ENCODE peak calls at places on chromosomes 13 and 19, in four cellular contexts. C, G, R and L are unnamed samples.

GRCh38 chr19:58229255-58229639 is 533 bp downstream of the ZNF544 start:
- DNase-seq in C (no peak), G (no peak), R (peak; percentile 57), L (peak; percentile 10)

GRCh38 chr19:35716735-35716984 is 1.1 kb upstream of the KMT2B start:
- DNase-seq in C (no peak), G (no peak), R (no peak), L (no peak)

GRCh38 chr19:42313096-42313839 is at the start of gene TMEM145:
- DNase-seq in C (no peak), G (peak; percentile 78), R (peak; percentile 53), L (no peak)

GRCh38 chr19:11767633-11768133 is 883 bp downstream of the ZNF441 start:
- DNase-seq in C (peak; percentile 76), G (peak; percentile 57), R (peak; percentile 13), L (no peak)

GRCh38 chr19:1213391-1214286 is 8.1 kb downstream of the STK11 start:
- DNase-seq in C (peak; percentile 91), G (peak; percentile 77), R (peak; percentile 65), L (peak; percentile 32)

GRCh38 chr19:1265611-1266115 is 3.5 kb upstream of the CIRBP start:
- DNase-seq in C (peak; percentile 94), G (no peak), R (peak; percentile 38), L (no peak)

GRCh38 chr13:42553098-42554046 is 20.6 kb upstream of the TNFSF11 start:
- DNase-seq in C (no peak), G (no peak), R (peak; percentile 14), L (no peak)

GRCh38 chr19:33840382-33840781 is 43.7 kb downstream of the KCTD15 start:
- DNase-seq in C (no peak), G (no peak), R (no peak), L (no peak)

GRCh38 chr13:59633290-59633689 is 530.4 kb downstream of the DIAPH3 start:
- DNase-seq in C (no peak), G (no peak), R (no peak), L (no peak)

GRCh38 chr13:89269737-89270136 is 1598.6 kb downstream of the SLITRK5 start:
- DNase-seq in C (no peak), G (no peak), R (no peak), L (no peak)

GRCh38 chr13:90105276-90105675 is 1242.2 kb upstream of the MIR17HG start:
- DNase-seq in C (no peak), G (no peak), R (peak; percentile 34), L (no peak)

GRCh38 chr19:5804516-5805464 is at the start of gene NRTN:
- DNase-seq in C (no peak), G (peak; percentile 85), R (peak; percentile 65), L (no peak)

GRCh38 chr19:19480688-19481087 is 34.7 kb downstream of the TSSK6 start:
- DNase-seq in C (no peak), G (no peak), R (no peak), L (no peak)

GRCh38 chr13:112098699-112099098 is 31.8 kb downstream of the SOX1 start:
- DNase-seq in C (no peak), G (no peak), R (no peak), L (no peak)

GRCh38 chr19:10353793-10354391 is 14.5 kb upstream of the ICAM3 start:
- DNase-seq in C (peak; percentile 83), G (peak; percentile 31), R (peak; percentile 45), L (peak; percentile 68)

GRCh38 chr13:70255406-70255991 is 147.2 kb upstream of the KLHL1 start:
- DNase-seq in C (peak; percentile 63), G (no peak), R (no peak), L (no peak)

GRCh38 chr19:17424743-17425365 is 5.0 kb downstream of the MVB12A start:
- DNase-seq in C (peak; percentile 79), G (peak; percentile 78), R (no peak), L (no peak)